ENCODE peak calls at places on chromosomes 6 and 20, in four cellular contexts. Z is astrocyte, U is SK-N-MC, M is endothelial cell of umbilical vein. J is an unnamed sample.

GRCh38 chr20:60579941-60580515 is 621.8 kb downstream of the CDH26 start:
- DNase-seq in Z (no peak), U (no peak), M (no peak), J (no peak)

GRCh38 chr20:17610566-17611289 is 40.9 kb downstream of the DSTN start:
- DNase-seq in Z (no peak), U (no peak), M (peak), J (peak)

GRCh38 chr6:156963712-156964700 is 186.8 kb downstream of the ARID1B start:
- DNase-seq in Z (peak), U (peak), M (no peak), J (no peak)

GRCh38 chr6:128323011-128323410 is 197.4 kb downstream of the PTPRK start:
- DNase-seq in Z (no peak), U (no peak), M (no peak), J (no peak)

GRCh38 chr6:33450434-33450833 is 3.9 kb upstream of the ZBTB9 start:
- DNase-seq in Z (no peak), U (no peak), M (no peak), J (no peak)

GRCh38 chr6:16432075-16433032 is 194.0 kb downstream of the GMPR start:
- DNase-seq in Z (peak), U (peak), M (peak), J (no peak)

GRCh38 chr20:50321797-50322480 is 131.3 kb downstream of the CEBPB start:
- DNase-seq in Z (peak), U (no peak), M (no peak), J (peak)

GRCh38 chr6:50030777-50031562 is 9.2 kb upstream of the DEFB110 start:
- DNase-seq in Z (no peak), U (no peak), M (no peak), J (no peak)

GRCh38 chr20:58716476-58717277 is 24.1 kb downstream of the NPEPL1 start:
- DNase-seq in Z (no peak), U (no peak), M (no peak), J (peak)

GRCh38 chr6:111973897-111974639 is 79.8 kb upstream of the CCN6 start:
- DNase-seq in Z (peak), U (no peak), M (no peak), J (no peak)

GRCh38 chr6:92361990-92362770 is 1057.2 kb downstream of the EPHA7 start:
- DNase-seq in Z (no peak), U (no peak), M (no peak), J (no peak)

GRCh38 chr20:14093652-14094051 is 98.3 kb downstream of the MACROD2 start:
- DNase-seq in Z (no peak), U (no peak), M (no peak), J (no peak)

GRCh38 chr6:138104618-138105213 is 2.5 kb downstream of the PERP start:
- DNase-seq in Z (no peak), U (no peak), M (no peak), J (no peak)

GRCh38 chr6:154882107-154882506 is 113.0 kb upstream of the TIAM2 start:
- DNase-seq in Z (peak), U (no peak), M (no peak), J (no peak)

GRCh38 chr20:36094497-36094896 is 60.0 kb upstream of the EPB41L1 start:
- DNase-seq in Z (peak), U (no peak), M (peak), J (no peak)

GRCh38 chr20:40470313-40471260 is 218.4 kb downstream of the MAFB start:
- DNase-seq in Z (no peak), U (no peak), M (no peak), J (no peak)

GRCh38 chr6:5905431-5906339 is 101.0 kb downstream of the NRN1 start:
- DNase-seq in Z (peak), U (no peak), M (no peak), J (peak)

GRCh38 chr20:61537721-61538480 is 285.8 kb downstream of the CDH4 start:
- DNase-seq in Z (no peak), U (no peak), M (no peak), J (peak)

GRCh38 chr20:41027872-41028358 is 707 bp upstream of the TOP1 start:
- DNase-seq in Z (no peak), U (no peak), M (no peak), J (no peak)

GRCh38 chr6:170096191-170096802 is 194.6 kb downstream of the DLL1 start:
- DNase-seq in Z (no peak), U (no peak), M (no peak), J (peak)

GRCh38 chr6:33632603-33633039 is 11.5 kb downstream of the ITPR3 start:
- DNase-seq in Z (no peak), U (no peak), M (peak), J (no peak)

GRCh38 chr6:134287863-134288537 is 29.9 kb downstream of the SGK1 start:
- DNase-seq in Z (no peak), U (no peak), M (peak), J (no peak)

GRCh38 chr6:101705866-101706265 is 312.4 kb downstream of the GRIK2 start:
- DNase-seq in Z (no peak), U (no peak), M (no peak), J (no peak)

GRCh38 chr6:53986721-53987526 is 124.3 kb upstream of the MLIP start:
- DNase-seq in Z (peak), U (no peak), M (peak), J (no peak)

GRCh38 chr6:6696867-6697531 is 108.5 kb downstream of the LY86 start:
- DNase-seq in Z (peak), U (peak), M (peak), J (peak)

GRCh38 chr20:35144694-35145093 is 2.4 kb downstream of the EDEM2 start:
- DNase-seq in Z (no peak), U (no peak), M (no peak), J (no peak)

GRCh38 chr20:18405826-18406225 is 61.0 kb downstream of the DZANK1 start:
- DNase-seq in Z (no peak), U (no peak), M (no peak), J (no peak)

GRCh38 chr20:37598101-37598530 is 70.4 kb upstream of the BLCAP start:
- DNase-seq in Z (no peak), U (no peak), M (no peak), J (no peak)

GRCh38 chr6:136718486-136718885 is 73.8 kb downstream of the MAP3K5 start:
- DNase-seq in Z (no peak), U (no peak), M (peak), J (no peak)

DNA sequence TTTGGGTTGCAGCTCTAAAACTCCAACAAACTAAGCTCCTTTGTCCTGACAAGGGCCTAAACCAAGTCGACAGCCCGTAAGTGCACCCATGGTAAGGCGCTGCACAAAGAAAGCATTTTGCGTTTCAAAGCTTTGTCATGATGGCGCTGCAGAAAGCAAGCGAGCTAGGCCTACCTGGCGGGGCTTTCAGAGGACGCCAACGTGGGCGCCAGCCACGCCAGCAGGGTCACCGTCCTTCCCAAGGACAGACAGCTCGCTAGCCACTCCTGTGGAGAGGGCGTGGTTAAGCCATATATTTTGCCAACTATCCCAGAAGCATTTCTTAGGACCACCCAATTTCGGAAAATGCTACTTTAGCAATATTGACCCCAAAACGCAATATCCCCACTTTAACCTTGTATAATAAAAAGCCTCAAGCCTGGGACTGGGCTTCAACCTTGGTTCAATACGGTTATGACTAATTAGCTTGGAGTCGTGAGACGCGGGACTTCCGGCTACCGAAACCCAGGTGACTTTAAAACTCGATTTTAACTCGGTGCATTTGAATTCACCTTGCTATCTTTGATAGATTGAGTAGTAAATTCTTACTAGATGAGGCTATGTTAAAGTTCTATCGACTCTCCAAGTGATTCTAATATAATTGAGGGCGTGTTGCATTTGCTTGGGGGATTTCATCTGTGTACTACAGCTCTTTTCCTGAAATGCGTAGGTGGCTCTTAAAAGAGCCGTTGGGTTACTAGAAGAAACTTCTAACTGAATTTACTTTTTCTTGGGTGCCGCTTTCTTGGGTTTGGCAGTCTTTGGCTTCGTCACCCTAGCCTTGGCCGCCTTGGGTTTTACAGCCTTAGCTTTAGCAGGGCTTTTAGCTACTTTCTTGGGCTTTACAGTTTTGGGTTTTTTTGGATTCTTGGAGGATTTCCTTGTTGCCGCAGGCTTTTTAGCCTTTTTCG is 54.0 kb downstream of the TRIM38 start:
- DNase-seq in Z (peak), U (no peak), M (peak), J (no peak)
- H3K4me3 ChIP-seq in Z (peak), U (no peak), M (peak), J (peak)

DNA sequence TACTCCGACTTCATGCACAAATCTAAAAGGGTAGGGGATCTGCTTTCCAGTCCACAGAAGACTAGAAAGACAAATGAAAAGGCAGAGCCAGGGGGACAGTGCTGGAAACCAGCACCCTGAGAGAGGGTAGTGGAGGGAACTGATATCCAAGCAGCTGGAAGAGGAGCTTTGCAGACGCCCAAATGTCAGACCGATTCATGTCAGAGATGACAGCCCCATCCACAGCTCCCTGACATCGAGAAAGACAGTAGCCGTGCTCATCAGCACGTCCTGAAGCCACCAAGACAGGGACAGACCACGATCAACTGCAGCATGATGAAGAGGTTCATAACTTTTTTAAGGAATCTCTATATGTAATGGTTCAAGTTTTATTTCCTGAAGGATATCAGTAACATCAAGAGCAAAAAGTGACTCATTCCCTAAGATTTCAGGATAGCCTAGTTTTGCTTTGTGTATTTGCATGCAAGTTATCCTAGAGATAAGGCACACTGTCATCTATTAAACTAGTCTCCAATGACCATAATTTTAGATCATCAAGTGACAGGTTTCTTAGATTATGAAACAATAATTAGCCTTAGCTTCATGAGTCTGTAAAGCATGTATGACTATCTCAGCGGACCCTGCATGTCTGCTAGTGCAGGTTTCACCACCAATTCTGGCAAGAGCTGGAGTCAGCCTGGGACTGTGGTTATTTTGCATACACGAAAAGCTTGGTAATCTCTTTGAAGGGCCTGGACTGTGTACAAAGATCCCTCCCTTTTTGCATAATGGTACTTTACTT is 43.0 kb downstream of the PRDM1 start:
- DNase-seq in Z (peak), U (no peak), M (no peak), J (no peak)
- H3K9ac ChIP-seq in Z (peak), U (no peak), M (no peak), J (no peak)

GRCh38 chr6:40098774-40099173 is 164.5 kb upstream of the MOCS1 start:
- DNase-seq in Z (no peak), U (no peak), M (no peak), J (no peak)
- H3K4me3 ChIP-seq in Z (no peak), U (no peak), M (no peak), J (no peak)

GRCh38 chr6:29661071-29661470 is 4.2 kb downstream of the MOG start:
- DNase-seq in Z (no peak), U (no peak), M (no peak), J (no peak)
- H3K9ac ChIP-seq in Z (no peak), U (no peak), M (no peak), J (no peak)

DNA sequence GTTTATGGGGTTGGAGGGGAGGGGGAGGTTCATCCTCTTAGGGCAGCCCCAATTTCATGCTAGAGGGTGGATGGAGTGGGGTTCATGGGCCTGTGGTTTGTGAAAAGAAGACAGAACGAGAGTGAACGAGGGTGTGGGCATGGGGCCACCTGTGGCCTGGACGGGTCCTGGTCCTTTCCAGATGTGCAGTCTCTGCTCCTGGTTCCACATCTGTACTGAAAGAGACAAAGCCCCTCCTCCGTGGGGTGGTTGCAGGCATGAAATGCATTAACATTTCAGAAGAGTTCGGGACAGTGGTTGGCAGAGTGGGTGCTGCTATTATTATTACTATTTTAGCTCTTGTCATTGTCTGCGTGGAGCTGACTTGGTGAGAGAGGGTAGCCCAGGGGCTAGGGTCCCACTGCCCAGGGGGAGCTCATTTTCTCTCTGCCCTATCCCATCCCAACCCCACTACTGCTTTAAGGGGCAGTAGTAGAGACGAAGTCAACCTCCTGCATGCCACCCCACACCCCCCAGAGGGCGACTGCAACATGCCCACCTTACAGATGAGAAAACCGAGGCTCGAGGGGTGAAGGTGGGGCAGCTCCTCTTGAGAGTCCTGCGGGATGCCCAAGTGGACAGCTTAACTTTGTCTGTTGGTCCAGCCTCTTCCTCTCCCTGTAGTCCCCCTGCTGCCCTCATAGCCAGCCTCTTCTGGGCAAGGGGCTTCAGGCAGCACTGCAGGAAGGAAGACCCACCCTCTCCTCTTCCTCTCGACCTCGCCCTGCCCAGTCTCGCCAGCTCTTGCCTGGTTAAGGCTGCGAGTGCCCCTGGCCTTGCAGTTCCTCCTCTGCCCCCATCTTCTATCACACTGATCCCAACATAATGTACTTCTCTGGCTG is 8.4 kb downstream of the BPIFB2 start:
- DNase-seq in Z (no peak), U (no peak), M (no peak), J (no peak)
- H3K4me3 ChIP-seq in Z (no peak), U (no peak), M (no peak), J (no peak)

GRCh38 chr6:160036331-160036695 is 67.4 kb downstream of the IGF2R start:
- DNase-seq in Z (no peak), U (no peak), M (no peak), J (no peak)

GRCh38 chr6:160038479-160038878 is 69.6 kb downstream of the IGF2R start:
- DNase-seq in Z (no peak), U (no peak), M (no peak), J (no peak)

GRCh38 chr6:160035693-160036330 is 66.9 kb downstream of the IGF2R start:
- DNase-seq in Z (no peak), U (no peak), M (no peak), J (no peak)

GRCh38 chr6:160035241-160035640 is 66.4 kb downstream of the IGF2R start:
- DNase-seq in Z (no peak), U (no peak), M (no peak), J (no peak)

DNA sequence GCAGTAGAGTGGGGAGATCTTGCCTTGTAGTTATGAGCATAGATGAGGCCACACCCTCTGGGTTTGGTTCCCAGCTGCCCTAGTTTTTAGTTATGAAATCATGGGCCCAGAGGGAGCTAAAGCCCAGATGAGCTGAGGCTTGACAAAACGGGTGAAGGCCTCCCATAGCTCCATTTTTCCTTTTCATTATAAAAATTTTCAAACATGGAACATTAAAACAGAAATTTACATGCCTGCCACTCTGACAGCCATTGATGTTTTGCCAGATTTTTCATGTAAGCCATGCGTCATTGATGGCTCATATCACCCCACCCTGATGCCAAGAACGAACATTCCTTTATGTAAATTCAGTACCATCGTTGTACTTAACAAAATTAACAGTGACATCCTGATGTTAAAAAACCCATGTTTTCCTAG is 67.9 kb downstream of the IGF2R start:
- DNase-seq in Z (peak), U (no peak), M (no peak), J (no peak)
- H3K9ac ChIP-seq in Z (peak), U (no peak), M (no peak), J (no peak)

DNA sequence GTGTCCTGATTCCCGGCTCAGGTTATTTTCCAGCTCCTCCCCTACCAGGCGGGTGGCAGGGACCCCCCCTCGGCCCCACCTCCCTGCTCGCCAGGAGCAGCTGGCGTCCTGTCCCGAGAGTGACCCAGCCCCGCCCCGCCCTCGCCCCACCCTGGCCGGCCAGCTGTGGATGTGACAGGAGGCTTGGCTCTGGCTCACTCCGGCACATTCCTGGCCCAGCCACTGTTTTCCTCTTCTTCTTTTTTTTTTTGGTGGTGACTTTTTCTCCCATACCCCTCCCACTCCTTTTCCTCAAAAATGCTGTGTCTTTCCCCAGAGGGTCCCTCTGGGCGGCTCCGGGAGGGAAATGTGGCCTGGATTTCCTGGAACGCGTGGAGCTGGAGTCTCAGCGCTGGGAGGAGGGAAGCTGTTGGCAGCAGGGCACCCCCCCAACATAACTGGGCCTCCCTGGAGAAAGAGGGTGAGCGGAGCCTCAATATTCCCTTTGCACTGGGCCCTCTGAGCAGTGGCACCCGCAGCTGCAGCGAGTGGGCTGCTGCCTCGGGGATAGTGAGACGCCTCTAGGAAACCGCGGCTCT is 28.3 kb upstream of the CSNK2A1 start:
- DNase-seq in Z (peak), U (no peak), M (no peak), J (peak)
- H3K4me3 ChIP-seq in Z (no peak), U (peak), M (no peak), J (no peak)

J was measured in kidney.